ENCODE peak calls at places on chromosomes 6 and 20, in five cellular contexts. W is ovary; U is NCI-H1417; O is caudate nucleus; M is activated CD8-positive, alpha-beta memory T cell treated with anti-CD3 and anti-CD28 coated beads, Interleukin-2, amount 10 ng/mL, durations not matched to agents 7 days and 5 days. X is an unnamed sample.

GRCh38 chr6:95094751-95095150 is 482.6 kb upstream of the MANEA start:
- DNase-seq in U (no peak), W (no peak), M (no peak), O (no peak), X (no peak)

GRCh38 chr20:373171-373890 is 7.2 kb upstream of the TRIB3 start:
- DNase-seq in O (no peak), U (no peak), M (no peak), W (no peak), X (peak; percentile 78)

GRCh38 chr20:36808317-36809257 is 35.0 kb upstream of the DSN1 start:
- DNase-seq in O (no peak), M (peak; percentile 81), U (no peak), W (no peak), X (no peak)

GRCh38 chr6:159654483-159655098 is 38.5 kb downstream of the SOD2 start:
- DNase-seq in O (no peak), U (peak; percentile 88), W (no peak), M (no peak), X (peak; percentile 7)

GRCh38 chr6:113632220-113632864 is 224.8 kb upstream of the MARCKS start:
- DNase-seq in W (no peak), U (no peak), O (no peak), M (peak; percentile 60), X (peak; percentile 93)

GRCh38 chr20:8518878-8519277 is 386.8 kb downstream of the PLCB1 start:
- DNase-seq in O (no peak), U (no peak), W (no peak), M (no peak), X (no peak)

GRCh38 chr6:116884530-116884929 is 7.5 kb downstream of the RFX6 start:
- DNase-seq in U (no peak), W (no peak), M (no peak), O (no peak), X (no peak)

GRCh38 chr6:7589221-7589620 is 777 bp upstream of the SNRNP48 start:
- DNase-seq in O (no peak), W (no peak), U (no peak), M (no peak), X (no peak)

GRCh38 chr20:42938486-42939205 is 251.1 kb downstream of the PTPRT start:
- DNase-seq in U (no peak), W (no peak), O (no peak), M (no peak), X (no peak)

X was measured in pulmonary artery endothelial cell.